ENCODE peak calls at places on chromosomes 11 and 22, in five cellular contexts. One of them, this sample, is unnamed.

GRCh38 chr11:71251159-71251721 is 1.1 kb downstream of the SHANK2 start:
- DNase-seq in hippocampal formation: peak; percentile 20
- DNase-seq in SHP77: no peak
- DNase-seq in AG09309: no peak
- DNase-seq in CD4-positive, CD25-positive, alpha-beta regulatory T cell: no peak
- DNase-seq in this sample: no peak

GRCh38 chr11:47716692-47717091 is 1.5 kb upstream of the AGBL2 start:
- DNase-seq in hippocampal formation: no peak
- DNase-seq in SHP77: no peak
- DNase-seq in AG09309: no peak
- DNase-seq in CD4-positive, CD25-positive, alpha-beta regulatory T cell: peak; percentile 34
- DNase-seq in this sample: no peak

GRCh38 chr22:47407626-47408025 is 645.2 kb downstream of the TBC1D22A start:
- DNase-seq in hippocampal formation: no peak
- DNase-seq in SHP77: no peak
- DNase-seq in AG09309: no peak
- DNase-seq in CD4-positive, CD25-positive, alpha-beta regulatory T cell: no peak
- DNase-seq in this sample: no peak

GRCh38 chr11:3139481-3140290 is 25.4 kb downstream of the OSBPL5 start:
- DNase-seq in hippocampal formation: no peak
- DNase-seq in SHP77: no peak
- DNase-seq in AG09309: no peak
- DNase-seq in CD4-positive, CD25-positive, alpha-beta regulatory T cell: no peak
- DNase-seq in this sample: no peak

GRCh38 chr11:1827095-1827797 is 7.5 kb upstream of the SYT8 start:
- DNase-seq in hippocampal formation: peak; percentile 37
- DNase-seq in SHP77: peak; percentile 23
- DNase-seq in AG09309: peak; percentile 41
- DNase-seq in CD4-positive, CD25-positive, alpha-beta regulatory T cell: no peak
- DNase-seq in this sample: no peak

GRCh38 chr22:36577019-36577418 is 48.1 kb upstream of the EIF3D start:
- DNase-seq in hippocampal formation: no peak
- DNase-seq in SHP77: no peak
- DNase-seq in AG09309: peak; percentile 75
- DNase-seq in CD4-positive, CD25-positive, alpha-beta regulatory T cell: no peak
- DNase-seq in this sample: no peak

GRCh38 chr11:62592216-62592815 is 993 bp upstream of the TUT1 start:
- DNase-seq in hippocampal formation: no peak
- DNase-seq in SHP77: no peak
- DNase-seq in AG09309: no peak
- DNase-seq in CD4-positive, CD25-positive, alpha-beta regulatory T cell: no peak
- DNase-seq in this sample: no peak

GRCh38 chr22:47281126-47282106 is 519.0 kb downstream of the TBC1D22A start:
- DNase-seq in hippocampal formation: no peak
- DNase-seq in SHP77: no peak
- DNase-seq in AG09309: peak; percentile 4
- DNase-seq in CD4-positive, CD25-positive, alpha-beta regulatory T cell: no peak
- DNase-seq in this sample: no peak

GRCh38 chr22:37781434-37782059 is 26.2 kb upstream of the GCAT start:
- DNase-seq in hippocampal formation: no peak
- DNase-seq in SHP77: no peak
- DNase-seq in AG09309: no peak
- DNase-seq in CD4-positive, CD25-positive, alpha-beta regulatory T cell: no peak
- DNase-seq in this sample: no peak

GRCh38 chr22:42439821-42440674 is 7.8 kb upstream of the NFAM1 start:
- DNase-seq in hippocampal formation: peak; percentile 11
- DNase-seq in SHP77: no peak
- DNase-seq in AG09309: no peak
- DNase-seq in CD4-positive, CD25-positive, alpha-beta regulatory T cell: peak; percentile 20
- DNase-seq in this sample: no peak

GRCh38 chr22:45131749-45132148 is 32.0 kb upstream of the NUP50 start:
- DNase-seq in hippocampal formation: peak; percentile 2
- DNase-seq in SHP77: no peak
- DNase-seq in AG09309: no peak
- DNase-seq in CD4-positive, CD25-positive, alpha-beta regulatory T cell: no peak
- DNase-seq in this sample: no peak

GRCh38 chr11:111064118-111064517 is 181.4 kb upstream of the POU2AF2 start:
- DNase-seq in hippocampal formation: peak; percentile 15
- DNase-seq in SHP77: no peak
- DNase-seq in AG09309: peak; percentile 37
- DNase-seq in CD4-positive, CD25-positive, alpha-beta regulatory T cell: no peak
- DNase-seq in this sample: no peak

This sample was measured in GM12878.